ENCODE peak calls at places on chromosomes 4 and X, in seven cellular contexts. One of them, this sample, is unnamed.
A peak's percentile ranks its signal among the peaks of the same experiment; 100 is the strongest.

GRCh38 chr4:104532677-104533076 is 38.0 kb upstream of the CXXC4 start:
- DNase-seq in suprapubic skin: no peak
- DNase-seq in Right ventricle myocardium inferior: no peak
- DNase-seq in lower leg skin: no peak
- DNase-seq in stimulated activated CD4-positive, alpha-beta T cell treated with anti-CD3 and anti-CD28 coated beads, Interleukin-2, amount 100 ng/mL, for 24 hours: no peak
- DNase-seq in type B pancreatic cell: no peak
- DNase-seq in NCI-H524 treated with DMSO at 0.1 percent for 48 hours: no peak
- DNase-seq in this sample: no peak

GRCh38 chr4:177901786-177902185 is 459.5 kb upstream of the AGA start:
- DNase-seq in suprapubic skin: no peak
- DNase-seq in stimulated activated CD4-positive, alpha-beta T cell treated with anti-CD3 and anti-CD28 coated beads, Interleukin-2, amount 100 ng/mL, for 24 hours: no peak
- DNase-seq in type B pancreatic cell: no peak
- DNase-seq in NCI-H524 treated with DMSO at 0.1 percent for 48 hours: no peak
- DNase-seq in Right ventricle myocardium inferior: no peak
- DNase-seq in lower leg skin: no peak
- DNase-seq in this sample: no peak

GRCh38 chrX:15468036-15468435 is 25.1 kb downstream of the PIR start:
- DNase-seq in stimulated activated CD4-positive, alpha-beta T cell treated with anti-CD3 and anti-CD28 coated beads, Interleukin-2, amount 100 ng/mL, for 24 hours: no peak
- DNase-seq in lower leg skin: peak; percentile 62
- DNase-seq in NCI-H524 treated with DMSO at 0.1 percent for 48 hours: peak; percentile 87
- DNase-seq in type B pancreatic cell: no peak
- DNase-seq in Right ventricle myocardium inferior: no peak
- DNase-seq in suprapubic skin: no peak
- DNase-seq in this sample: no peak

GRCh38 chrX:149074429-149074828 is 430.7 kb downstream of the IDS start:
- DNase-seq in type B pancreatic cell: no peak
- DNase-seq in suprapubic skin: no peak
- DNase-seq in stimulated activated CD4-positive, alpha-beta T cell treated with anti-CD3 and anti-CD28 coated beads, Interleukin-2, amount 100 ng/mL, for 24 hours: no peak
- DNase-seq in Right ventricle myocardium inferior: peak; percentile 82
- DNase-seq in lower leg skin: peak; percentile 27
- DNase-seq in NCI-H524 treated with DMSO at 0.1 percent for 48 hours: no peak
- DNase-seq in this sample: peak; percentile 39

GRCh38 chr4:118400362-118400761 is 47.6 kb upstream of the PRSS12 start:
- DNase-seq in type B pancreatic cell: no peak
- DNase-seq in Right ventricle myocardium inferior: no peak
- DNase-seq in NCI-H524 treated with DMSO at 0.1 percent for 48 hours: no peak
- DNase-seq in stimulated activated CD4-positive, alpha-beta T cell treated with anti-CD3 and anti-CD28 coated beads, Interleukin-2, amount 100 ng/mL, for 24 hours: no peak
- DNase-seq in suprapubic skin: no peak
- DNase-seq in lower leg skin: no peak
- DNase-seq in this sample: no peak

GRCh38 chr4:11623726-11624037 is 195.0 kb upstream of the HS3ST1 start:
- DNase-seq in lower leg skin: no peak
- DNase-seq in stimulated activated CD4-positive, alpha-beta T cell treated with anti-CD3 and anti-CD28 coated beads, Interleukin-2, amount 100 ng/mL, for 24 hours: no peak
- DNase-seq in type B pancreatic cell: no peak
- DNase-seq in Right ventricle myocardium inferior: no peak
- DNase-seq in NCI-H524 treated with DMSO at 0.1 percent for 48 hours: no peak
- DNase-seq in suprapubic skin: no peak
- DNase-seq in this sample: peak; percentile 32

GRCh38 chrX:115178473-115178872 is 10.7 kb upstream of the RBMXL3 start:
- DNase-seq in suprapubic skin: no peak
- DNase-seq in NCI-H524 treated with DMSO at 0.1 percent for 48 hours: no peak
- DNase-seq in lower leg skin: no peak
- DNase-seq in stimulated activated CD4-positive, alpha-beta T cell treated with anti-CD3 and anti-CD28 coated beads, Interleukin-2, amount 100 ng/mL, for 24 hours: no peak
- DNase-seq in Right ventricle myocardium inferior: no peak
- DNase-seq in type B pancreatic cell: no peak
- DNase-seq in this sample: no peak

GRCh38 chrX:18649498-18649951 is 22.4 kb downstream of the RS1 start:
- DNase-seq in stimulated activated CD4-positive, alpha-beta T cell treated with anti-CD3 and anti-CD28 coated beads, Interleukin-2, amount 100 ng/mL, for 24 hours: no peak
- DNase-seq in suprapubic skin: no peak
- DNase-seq in type B pancreatic cell: no peak
- DNase-seq in lower leg skin: no peak
- DNase-seq in Right ventricle myocardium inferior: no peak
- DNase-seq in NCI-H524 treated with DMSO at 0.1 percent for 48 hours: no peak
- DNase-seq in this sample: no peak

GRCh38 chr4:74044676-74045075 is 6.2 kb upstream of the CXCL3 start:
- DNase-seq in stimulated activated CD4-positive, alpha-beta T cell treated with anti-CD3 and anti-CD28 coated beads, Interleukin-2, amount 100 ng/mL, for 24 hours: no peak
- DNase-seq in lower leg skin: no peak
- DNase-seq in Right ventricle myocardium inferior: no peak
- DNase-seq in NCI-H524 treated with DMSO at 0.1 percent for 48 hours: no peak
- DNase-seq in type B pancreatic cell: no peak
- DNase-seq in suprapubic skin: no peak
- DNase-seq in this sample: no peak

This sample was measured in left lung.